ENCODE peak calls at places on chromosomes 3 and 15, in four cellular contexts. One of them, this sample, is unnamed.

GRCh38 chr15:92608866-92609700 is 46.5 kb downstream of the FAM174B start:
- DNase-seq in NCI-H1092: no peak
- DNase-seq in neural progenitor cell: no peak
- DNase-seq in RWPE1: no peak
- DNase-seq in this sample: no peak

GRCh38 chr3:8470801-8471200 is 30.8 kb upstream of the LMCD1 start:
- DNase-seq in NCI-H1092: no peak
- DNase-seq in neural progenitor cell: no peak
- DNase-seq in RWPE1: no peak
- DNase-seq in this sample: no peak

GRCh38 chr3:74621581-74621980 is 7.1 kb upstream of the CNTN3 start:
- DNase-seq in NCI-H1092: no peak
- DNase-seq in neural progenitor cell: peak
- DNase-seq in RWPE1: no peak
- DNase-seq in this sample: no peak

GRCh38 chr3:46284981-46285683 is 42.9 kb downstream of the CCR3 start:
- DNase-seq in NCI-H1092: no peak
- DNase-seq in neural progenitor cell: no peak
- DNase-seq in RWPE1: no peak
- DNase-seq in this sample: no peak

GRCh38 chr15:71577071-71577470 is 233.3 kb upstream of the NR2E3 start:
- DNase-seq in NCI-H1092: no peak
- DNase-seq in neural progenitor cell: no peak
- DNase-seq in RWPE1: no peak
- DNase-seq in this sample: no peak

GRCh38 chr15:38490231-38490630 is 36.3 kb downstream of the FAM98B start:
- DNase-seq in NCI-H1092: no peak
- DNase-seq in neural progenitor cell: no peak
- DNase-seq in RWPE1: no peak
- DNase-seq in this sample: no peak

GRCh38 chr15:33089878-33090757 is 104.4 kb downstream of the FMN1 start:
- DNase-seq in NCI-H1092: peak
- DNase-seq in neural progenitor cell: no peak
- DNase-seq in RWPE1: peak
- DNase-seq in this sample: no peak

GRCh38 chr3:47961815-47962606 is 54.2 kb downstream of the MAP4 start:
- DNase-seq in NCI-H1092: no peak
- DNase-seq in neural progenitor cell: no peak
- DNase-seq in RWPE1: peak
- DNase-seq in this sample: no peak

GRCh38 chr3:23728651-23729117 is 77.1 kb upstream of the UBE2E1 start:
- DNase-seq in NCI-H1092: no peak
- DNase-seq in neural progenitor cell: peak
- DNase-seq in RWPE1: no peak
- DNase-seq in this sample: no peak

GRCh38 chr15:39887832-39888231 is 32.2 kb downstream of the GPR176 start:
- DNase-seq in NCI-H1092: no peak
- DNase-seq in neural progenitor cell: no peak
- DNase-seq in RWPE1: peak
- DNase-seq in this sample: no peak

GRCh38 chr15:24878153-24878552 is 76.6 kb upstream of the SNRPN start:
- DNase-seq in NCI-H1092: no peak
- DNase-seq in neural progenitor cell: no peak
- DNase-seq in RWPE1: no peak
- DNase-seq in this sample: no peak

GRCh38 chr15:66085128-66085527 is 168.4 kb downstream of the MEGF11 start:
- DNase-seq in NCI-H1092: no peak
- DNase-seq in neural progenitor cell: no peak
- DNase-seq in RWPE1: no peak
- DNase-seq in this sample: no peak

GRCh38 chr3:20064796-20065564 is 24.7 kb downstream of the KAT2B start:
- DNase-seq in NCI-H1092: peak
- DNase-seq in neural progenitor cell: no peak
- DNase-seq in RWPE1: no peak
- DNase-seq in this sample: no peak

GRCh38 chr3:76470285-76470684 is 569.6 kb upstream of the ROBO2 start:
- DNase-seq in NCI-H1092: no peak
- DNase-seq in neural progenitor cell: no peak
- DNase-seq in RWPE1: no peak
- DNase-seq in this sample: no peak

GRCh38 chr3:53254190-53254809 is 1.5 kb downstream of the TKT start:
- DNase-seq in NCI-H1092: no peak
- DNase-seq in neural progenitor cell: no peak
- DNase-seq in RWPE1: no peak
- DNase-seq in this sample: peak

GRCh38 chr15:91049378-91050127 is 27.2 kb upstream of the VPS33B start:
- DNase-seq in NCI-H1092: peak
- DNase-seq in neural progenitor cell: peak
- DNase-seq in RWPE1: peak
- DNase-seq in this sample: peak